ENCODE peak calls at places on chromosome 3, in four cellular contexts. P, K, C and A are unnamed samples.

GRCh38 chr3:183937601-183938286 is 53.1 kb upstream of the PARL start:
- DNase-seq in C (no peak), P (no peak), K (no peak), A (no peak)

GRCh38 chr3:135513106-135514063 is 452.1 kb upstream of the PPP2R3A start:
- DNase-seq in P (peak; percentile 42), C (no peak), K (no peak), A (no peak)

GRCh38 chr3:88059380-88060160 is 515 bp downstream of the ZNF654 start:
- DNase-seq in P (peak; percentile 3), K (peak; percentile 18), C (no peak), A (no peak)

GRCh38 chr3:132283440-132283839 is 33.8 kb upstream of the ACP3 start:
- DNase-seq in C (no peak), K (no peak), P (peak; percentile 37), A (no peak)

GRCh38 chr3:70264122-70264780 is 48.2 kb downstream of the MDFIC2 start:
- DNase-seq in P (peak; percentile 66), K (no peak), C (peak; percentile 26), A (no peak)

GRCh38 chr3:166473501-166473900 is 636.3 kb upstream of the BCHE start:
- DNase-seq in K (no peak), P (no peak), C (no peak), A (no peak)

GRCh38 chr3:192917508-192918274 is at the start of gene MB21D2:
- DNase-seq in P (peak; percentile 87), C (peak; percentile 69), K (peak; percentile 77), A (peak; percentile 81)

GRCh38 chr3:177195242-177195940 is 1.9 kb downstream of the TBL1XR1 start:
- DNase-seq in P (peak; percentile 64), C (no peak), K (peak; percentile 7), A (no peak)

GRCh38 chr3:35929158-35929557 is 289.8 kb downstream of the ARPP21 start:
- DNase-seq in K (no peak), P (no peak), C (no peak), A (no peak)

GRCh38 chr3:169122407-169122806 is 541.1 kb downstream of the MECOM start:
- DNase-seq in P (no peak), C (no peak), K (no peak), A (no peak)

GRCh38 chr3:141051641-141052569 is 758 bp downstream of the SPSB4 start:
- DNase-seq in C (no peak), K (peak; percentile 73), P (peak; percentile 31), A (no peak)

GRCh38 chr3:78857494-78858111 is 910.2 kb downstream of the ROBO1 start:
- DNase-seq in K (no peak), C (no peak), P (no peak), A (no peak)

GRCh38 chr3:150323770-150324169 is 84.3 kb upstream of the TSC22D2 start:
- DNase-seq in K (no peak), C (no peak), P (no peak), A (no peak)

GRCh38 chr3:186644683-186645082 is 4.5 kb downstream of the FETUB start:
- DNase-seq in C (no peak), P (peak; percentile 75), K (no peak), A (no peak)

GRCh38 chr3:124780767-124781485 is 50.7 kb downstream of the UMPS start:
- DNase-seq in P (no peak), K (peak; percentile 35), C (no peak), A (no peak)

GRCh38 chr3:72127843-72128242 is 342.9 kb upstream of the PROK2 start:
- DNase-seq in K (no peak), P (no peak), C (no peak), A (no peak)

GRCh38 chr3:183252108-183252782 is 808 bp upstream of the B3GNT5 start:
- DNase-seq in P (no peak), C (no peak), K (no peak), A (no peak)

GRCh38 chr3:64571982-64572381 is 115.8 kb downstream of the ADAMTS9 start:
- DNase-seq in P (no peak), C (no peak), K (no peak), A (no peak)

GRCh38 chr3:22981176-22981575 is 222.0 kb upstream of the UBE2E2 start:
- DNase-seq in K (no peak), P (no peak), C (no peak), A (no peak)

GRCh38 chr3:194134757-194135515 is 1.0 kb upstream of the HES1 start:
- DNase-seq in P (peak; percentile 100), C (peak; percentile 93), K (peak; percentile 96), A (peak; percentile 96)

DNA sequence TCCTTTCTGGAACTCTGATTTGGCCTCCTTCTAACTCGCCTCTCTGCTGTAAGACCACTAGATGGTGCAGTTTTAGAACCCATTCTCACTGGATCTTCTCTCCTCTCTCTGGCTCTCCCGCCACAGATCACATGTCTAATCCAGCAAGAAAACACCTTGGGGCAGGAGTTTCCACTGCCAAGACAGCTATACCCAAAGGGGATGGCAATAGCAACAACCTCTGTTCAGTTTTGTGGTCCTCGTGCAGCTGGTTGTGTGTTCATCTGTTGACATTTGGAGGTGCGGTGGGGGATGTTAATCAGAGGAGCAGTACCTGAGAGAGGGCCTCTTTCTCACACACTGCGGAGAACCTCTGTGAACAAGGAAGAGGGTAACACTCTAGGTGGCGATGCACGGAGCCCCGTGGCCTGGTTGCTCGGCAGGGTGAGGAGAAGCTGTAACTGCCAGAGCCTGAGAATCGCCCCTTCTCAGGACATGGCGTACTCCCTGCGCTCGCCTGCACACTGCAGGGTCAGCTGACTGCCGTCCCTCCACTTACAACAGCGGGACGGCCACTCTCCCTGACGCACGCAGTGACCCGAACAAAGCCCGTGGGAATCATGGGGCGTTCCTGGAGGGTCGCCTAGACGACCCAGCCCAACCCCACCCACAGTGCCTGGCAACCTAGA is at the start of gene TEX55:
- DNase-seq in P (peak; percentile 35), K (no peak), C (no peak), A (no peak)
- TF ChIP-seq CTCF in P (no peak), K (peak; percentile 52), C (peak; percentile 33), A (peak; percentile 76)

DNA sequence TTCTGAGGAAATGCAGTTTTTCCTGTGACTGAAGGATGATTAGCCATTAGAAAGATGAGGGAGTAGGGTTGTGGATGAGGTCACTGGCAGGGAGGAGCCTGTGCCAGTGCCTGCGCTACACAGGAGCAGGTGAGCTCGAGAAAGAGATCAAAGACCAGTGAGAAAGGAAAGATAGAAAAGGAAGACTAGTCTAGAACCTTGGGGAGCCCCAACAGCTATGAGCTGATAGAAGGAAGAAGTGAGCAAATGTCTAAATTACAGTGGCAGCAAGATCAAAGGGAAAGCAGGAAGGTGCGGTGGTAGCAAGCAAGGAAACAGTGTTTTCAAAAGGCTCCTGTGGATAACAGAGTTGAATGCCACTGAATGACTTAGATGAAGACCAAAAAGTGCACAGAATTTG is 39.6 kb downstream of the LNP1 start:
- DNase-seq in K (no peak), C (no peak), P (no peak), A (no peak)
- TF ChIP-seq CTCF in K (no peak), C (no peak), P (no peak), A (no peak)

GRCh38 chr3:46862689-46863020 is 589 bp downstream of the MYL3 start:
- DNase-seq in K (no peak), C (no peak), P (no peak), A (no peak)

GRCh38 chr3:46858996-46859710 is 4.1 kb downstream of the MYL3 start:
- DNase-seq in P (no peak), K (peak; percentile 18), C (no peak), A (no peak)

GRCh38 chr3:46861996-46862688 is 1.1 kb downstream of the MYL3 start:
- DNase-seq in P (no peak), C (no peak), K (no peak), A (no peak)

GRCh38 chr3:46861293-46861995 is 1.8 kb downstream of the MYL3 start:
- DNase-seq in K (peak; percentile 1), C (no peak), P (no peak), A (no peak)

DNA sequence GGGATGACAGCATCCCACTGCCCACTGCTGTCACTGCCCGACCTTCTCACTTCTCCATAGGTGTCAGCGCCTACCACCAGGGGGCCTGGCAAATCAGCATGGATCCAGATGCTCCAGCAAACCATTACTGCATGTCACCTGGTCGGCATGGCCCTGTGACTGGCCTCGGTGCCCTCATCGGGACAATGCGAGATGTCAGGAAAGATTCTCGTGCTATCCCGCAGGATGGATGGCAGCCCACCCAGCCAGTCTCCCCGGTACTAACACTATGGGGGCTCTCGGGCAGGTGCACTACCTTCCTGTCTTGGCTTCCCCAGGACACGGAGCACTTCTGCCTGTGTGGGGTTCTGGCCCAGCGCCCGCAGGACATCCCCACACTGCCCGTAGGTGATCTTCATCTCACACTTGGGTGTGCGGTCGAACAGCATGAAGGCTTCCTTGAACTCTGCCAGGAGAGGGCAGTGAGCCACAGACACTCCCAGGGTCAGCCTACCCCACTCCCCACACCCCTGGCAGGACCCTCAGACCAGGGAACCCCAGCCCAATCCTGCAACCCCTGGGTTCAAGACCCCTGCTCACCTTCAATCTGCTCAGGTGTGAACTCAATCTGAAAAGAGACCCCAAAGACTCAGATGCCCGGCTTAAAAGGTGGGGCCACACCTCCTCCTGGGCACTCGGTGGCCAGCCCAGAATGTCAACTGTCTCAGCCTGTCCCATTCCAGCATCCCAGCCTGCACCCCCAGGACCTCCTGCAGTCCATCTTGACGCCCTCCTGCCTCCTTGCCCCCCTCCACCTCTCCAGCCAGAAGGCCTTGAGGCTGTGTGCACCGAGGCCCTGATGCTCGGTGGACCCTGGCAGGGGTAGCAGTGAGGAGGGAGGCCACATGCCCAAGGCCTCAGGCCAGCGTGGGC is 2.6 kb downstream of the MYL3 start:
- DNase-seq in P (peak; percentile 68), K (peak; percentile 61), C (no peak), A (no peak)
- TF ChIP-seq CTCF in P (peak; percentile 54), K (peak; percentile 58), C (peak; percentile 21), A (peak; percentile 68)

DNA sequence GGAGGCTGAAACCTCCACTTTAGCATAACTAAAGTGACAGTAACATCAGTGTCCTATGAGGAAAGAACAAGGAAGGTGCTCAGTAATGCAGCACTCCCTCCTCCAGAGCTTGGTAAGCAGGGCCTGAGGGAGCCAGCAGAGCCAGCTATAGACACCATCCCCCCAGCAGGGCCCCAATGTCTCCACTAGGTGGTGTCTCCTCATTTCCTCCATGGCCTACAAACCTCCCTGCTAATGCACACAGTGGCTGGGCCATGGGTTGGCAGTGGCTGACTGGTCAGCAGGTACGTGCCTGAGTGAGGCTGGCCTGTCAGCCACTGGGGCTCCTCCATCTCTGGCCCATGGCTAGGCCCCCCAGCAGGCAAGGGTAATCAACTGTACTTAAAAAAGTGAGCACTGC is 13.6 kb downstream of the MRPS25 start:
- DNase-seq in C (peak; percentile 59), K (peak; percentile 50), P (peak; percentile 63), A (no peak)
- TF ChIP-seq CTCF in C (peak; percentile 47), K (peak; percentile 62), P (peak; percentile 31), A (peak; percentile 74)

GRCh38 chr3:13879946-13880810 is at the start of gene WNT7A:
- DNase-seq in C (no peak), K (peak; percentile 80), P (peak; percentile 78), A (peak; percentile 80)
- TF ChIP-seq CTCF in C (peak; percentile 23), K (peak; percentile 83), P (peak; percentile 95), A (peak; percentile 86)

GRCh38 chr3:38601971-38602550 is 47.4 kb downstream of the SCN5A start:
- DNase-seq in K (no peak), C (no peak), P (no peak), A (no peak)
- TF ChIP-seq CTCF in K (no peak), C (no peak), P (no peak), A (no peak)

DNA sequence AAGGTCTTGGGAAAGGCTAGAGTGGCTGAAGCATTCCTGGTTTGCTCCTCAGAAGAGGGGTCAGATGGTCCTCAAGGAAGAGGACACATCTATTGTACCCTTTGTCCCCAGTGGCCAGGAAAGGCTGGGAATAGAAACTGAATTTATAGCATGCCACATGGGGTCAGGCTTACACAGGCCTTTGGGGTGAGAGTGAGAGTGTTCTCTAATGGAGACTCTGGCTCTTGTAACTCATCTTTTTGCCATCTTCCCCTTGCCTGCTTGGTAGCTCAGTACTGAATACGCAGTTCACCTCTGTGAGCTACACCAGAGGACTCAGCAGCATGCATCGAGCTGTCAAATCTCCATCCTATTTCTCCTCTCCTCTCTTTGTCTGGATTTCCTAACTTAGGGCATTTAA is 87.5 kb downstream of the ATP2B2 start:
- DNase-seq in C (no peak), K (no peak), P (peak; percentile 23), A (no peak)
- TF ChIP-seq CTCF in C (no peak), K (no peak), P (no peak), A (peak; percentile 43)